ENCODE peak calls at places on chromosomes 12 and 14, in eight cellular contexts. F is CD4-positive, CD25-positive, alpha-beta regulatory T cell; X is ACHN; Q is tibial artery; D is HFF-Myc; K is fibroblast of mammary gland; U is AG04449; N is activated CD4-positive, alpha-beta T cell treated with anti-CD3 and anti-CD28 coated beads, Interleukin-2, amount 50 U/mL, for 48 hours. V is an unnamed sample.

GRCh38 chr12:25071366-25071765 is 122.5 kb upstream of the BCAT1 start:
- DNase-seq in K (no peak), U (no peak), X (no peak), N (no peak), F (no peak), Q (no peak), D (no peak), V (no peak)

GRCh38 chr12:15278816-15279658 is 43.3 kb upstream of the PTPRO start:
- DNase-seq in D (peak; percentile 90), N (no peak), K (peak; percentile 94), X (no peak), Q (peak; percentile 88), F (no peak), U (no peak), V (no peak)

GRCh38 chr12:4086481-4086880 is 187.1 kb upstream of the CCND2 start:
- DNase-seq in F (no peak), U (no peak), Q (no peak), K (no peak), N (no peak), X (no peak), D (no peak), V (no peak)

GRCh38 chr12:15001733-15002471 is 29.1 kb downstream of the PDE6H start:
- DNase-seq in D (no peak), U (no peak), Q (peak; percentile 87), N (no peak), F (no peak), X (no peak), K (peak; percentile 35), V (no peak)

GRCh38 chr12:5507944-5508343 is 76.0 kb downstream of the NTF3 start:
- DNase-seq in N (no peak), K (no peak), U (no peak), X (no peak), F (no peak), D (no peak), Q (no peak), V (no peak)

GRCh38 chr12:52691076-52691764 is 11.0 kb upstream of the KRT1 start:
- DNase-seq in Q (no peak), F (peak; percentile 3), X (peak; percentile 22), D (no peak), U (no peak), N (peak; percentile 58), K (no peak), V (no peak)

GRCh38 chr14:68271996-68272395 is 452.4 kb downstream of the RAD51B start:
- DNase-seq in Q (no peak), K (no peak), D (no peak), X (no peak), F (no peak), U (no peak), N (no peak), V (no peak)

GRCh38 chr14:94161979-94162378 is 12.1 kb upstream of the PPP4R4 start:
- DNase-seq in D (no peak), K (no peak), N (no peak), U (no peak), Q (no peak), X (no peak), F (no peak), V (no peak)

GRCh38 chr12:41917827-41918445 is 226.7 kb downstream of the GXYLT1 start:
- DNase-seq in D (no peak), Q (no peak), K (no peak), F (no peak), N (no peak), X (no peak), U (no peak), V (no peak)

GRCh38 chr14:51701956-51702355 is 50.2 kb downstream of the FRMD6 start:
- DNase-seq in D (no peak), U (no peak), K (no peak), N (no peak), F (no peak), X (no peak), Q (no peak), V (no peak)

GRCh38 chr12:40580346-40580745 is 111.9 kb upstream of the CNTN1 start:
- DNase-seq in U (no peak), N (no peak), D (no peak), F (no peak), X (no peak), Q (no peak), K (no peak), V (no peak)

GRCh38 chr12:33596061-33596460 is 156.4 kb upstream of the SYT10 start:
- DNase-seq in Q (no peak), F (no peak), N (no peak), X (no peak), U (no peak), K (peak; percentile 2), D (no peak), V (no peak)

GRCh38 chr14:26621366-26621765 is 23.5 kb upstream of the NOVA1 start:
- DNase-seq in K (peak; percentile 40), U (no peak), Q (no peak), N (no peak), X (no peak), D (no peak), F (no peak), V (no peak)

GRCh38 chr14:23729720-23730387 is 93.7 kb downstream of the DHRS2 start:
- DNase-seq in U (no peak), F (no peak), K (no peak), N (no peak), Q (no peak), D (no peak), X (no peak), V (no peak)

GRCh38 chr14:36619131-36619530 is 36.7 kb upstream of the NKX2-8 start:
- DNase-seq in N (no peak), K (no peak), Q (no peak), U (no peak), X (no peak), D (no peak), F (no peak), V (no peak)

GRCh38 chr14:24315807-24316596 is 4.7 kb downstream of the LTB4R start:
- DNase-seq in D (no peak), X (no peak), N (no peak), U (no peak), K (peak; percentile 19), Q (no peak), F (no peak), V (peak; percentile 20)

V was measured in LoVo.